ENCODE peak calls at places on chromosome 21, in eight cellular contexts. M is H1, L is prostate gland, A is stomach, O is Panc1, P is GM23338, E is breast epithelium, H is K562. W is an unnamed sample.
A peak's percentile ranks its signal among the peaks of the same experiment; 100 is the strongest.

GRCh38 chr21:25891596-25891995 is 156.8 kb downstream of the GABPA start:
- DNase-seq in M (no peak), L (no peak), A (no peak), O (no peak), P (no peak), E (no peak), H (no peak), W (no peak)

GRCh38 chr21:46655230-46655629 is 19.8 kb downstream of the PRMT2 start:
- DNase-seq in M (no peak), L (no peak), A (no peak), O (no peak), P (no peak), E (no peak), H (no peak), W (no peak)

GRCh38 chr21:45612096-45613019 is 31.2 kb upstream of the PCBP3 start:
- DNase-seq in M (no peak), L (no peak), A (no peak), O (no peak), P (no peak), E (peak; percentile 36), H (no peak), W (no peak)

GRCh38 chr21:31218830-31219608 is 125.0 kb downstream of the TIAM1 start:
- DNase-seq in M (no peak), L (peak; percentile 63), A (peak; percentile 44), O (no peak), P (no peak), E (no peak), H (no peak), W (no peak)

GRCh38 chr21:22536511-22536910 is 1538.3 kb downstream of the NCAM2 start:
- DNase-seq in M (no peak), L (no peak), A (no peak), O (no peak), P (no peak), E (no peak), H (no peak), W (no peak)

GRCh38 chr21:40714516-40714915 is 132.4 kb downstream of the DSCAM start:
- DNase-seq in M (no peak), L (no peak), A (no peak), O (no peak), P (no peak), E (no peak), H (no peak), W (no peak)

GRCh38 chr21:45829566-45830147 is 151.9 kb upstream of the COL6A1 start:
- DNase-seq in M (peak; percentile 31), L (no peak), A (no peak), O (no peak), P (no peak), E (peak; percentile 43), H (no peak), W (no peak)

GRCh38 chr21:41500354-41500753 is 7.6 kb downstream of the TMPRSS2 start:
- DNase-seq in M (no peak), L (no peak), A (no peak), O (no peak), P (no peak), E (no peak), H (no peak), W (no peak)

GRCh38 chr21:37636152-37636860 is 269.7 kb downstream of the DYRK1A start:
- DNase-seq in M (no peak), L (no peak), A (no peak), O (peak; percentile 50), P (no peak), E (no peak), H (no peak), W (no peak)

GRCh38 chr21:16241500-16241963 is 511.8 kb downstream of the USP25 start:
- DNase-seq in M (peak; percentile 52), L (no peak), A (no peak), O (no peak), P (peak; percentile 61), E (no peak), H (no peak), W (no peak)
- TF ChIP-seq POLR2AphosphoS5 in M (no peak), L (no peak), A (no peak), O (no peak), P (no peak), E (no peak), H (no peak), W (no peak)

GRCh38 chr21:42670058-42670830 is 16.8 kb downstream of the PDE9A start:
- DNase-seq in M (no peak), L (no peak), A (no peak), O (no peak), P (no peak), E (no peak), H (no peak), W (no peak)

GRCh38 chr21:42668193-42668592 is 14.8 kb downstream of the PDE9A start:
- DNase-seq in M (no peak), L (no peak), A (no peak), O (no peak), P (no peak), E (no peak), H (no peak), W (no peak)

GRCh38 chr21:42668620-42669019 is 15.2 kb downstream of the PDE9A start:
- DNase-seq in M (no peak), L (no peak), A (no peak), O (no peak), P (no peak), E (no peak), H (no peak), W (no peak)

GRCh38 chr21:42670884-42671283 is 17.5 kb downstream of the PDE9A start:
- DNase-seq in M (no peak), L (no peak), A (no peak), O (no peak), P (no peak), E (no peak), H (no peak), W (no peak)

DNA sequence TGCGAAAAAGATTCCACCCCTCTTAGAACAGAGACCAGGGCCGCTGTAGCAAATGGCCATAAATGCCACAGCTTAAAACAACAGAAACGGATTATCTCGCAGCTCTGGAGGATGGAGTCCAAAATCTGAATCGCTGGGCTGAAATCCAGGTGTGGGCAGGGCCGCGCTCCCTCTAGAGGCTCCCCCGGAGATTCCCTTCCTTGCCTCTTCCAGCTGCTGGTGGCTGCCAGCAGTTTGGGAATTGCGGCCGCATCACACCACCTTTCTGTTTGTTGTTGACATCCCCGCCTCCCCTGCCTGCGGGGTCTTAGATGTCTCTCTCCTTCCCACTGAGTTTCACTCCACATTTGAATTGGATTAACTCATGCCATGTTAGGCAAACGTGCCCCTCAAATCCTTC is 15.6 kb downstream of the PDE9A start:
- DNase-seq in M (no peak), L (peak; percentile 46), A (no peak), O (no peak), P (peak; percentile 79), E (no peak), H (no peak), W (no peak)
- H3K27ac ChIP-seq in M (no peak overlapping the region), L (no peak overlapping the region), A (no peak overlapping the region), O (no peak overlapping the region), P (peak overlapping the region; percentile 20), E (no peak overlapping the region), H (no peak overlapping the region), W (peak overlapping the region; percentile 13)

GRCh38 chr21:33542640-33543504 is at the start of gene SON:
- DNase-seq in M (peak; percentile 91), L (peak; percentile 99), A (peak; percentile 99), O (peak; percentile 91), P (peak; percentile 99), E (peak; percentile 99), H (peak; percentile 98), W (peak; percentile 99)
- TF ChIP-seq CTCF in M (no peak), L (peak; percentile 4), A (no peak), O (no peak), P (no peak), E (no peak), H (no peak), W (no peak)

GRCh38 chr21:32456497-32456918 is 44.0 kb downstream of the EVA1C start:
- DNase-seq in M (no peak), L (peak; percentile 24), A (no peak), O (no peak), P (no peak), E (no peak), H (no peak), W (no peak)
- TF ChIP-seq POLR2AphosphoS5 in M (no peak), L (peak; percentile 72), A (no peak), O (no peak), P (no peak), E (peak; percentile 77), H (no peak), W (peak; percentile 79)

DNA sequence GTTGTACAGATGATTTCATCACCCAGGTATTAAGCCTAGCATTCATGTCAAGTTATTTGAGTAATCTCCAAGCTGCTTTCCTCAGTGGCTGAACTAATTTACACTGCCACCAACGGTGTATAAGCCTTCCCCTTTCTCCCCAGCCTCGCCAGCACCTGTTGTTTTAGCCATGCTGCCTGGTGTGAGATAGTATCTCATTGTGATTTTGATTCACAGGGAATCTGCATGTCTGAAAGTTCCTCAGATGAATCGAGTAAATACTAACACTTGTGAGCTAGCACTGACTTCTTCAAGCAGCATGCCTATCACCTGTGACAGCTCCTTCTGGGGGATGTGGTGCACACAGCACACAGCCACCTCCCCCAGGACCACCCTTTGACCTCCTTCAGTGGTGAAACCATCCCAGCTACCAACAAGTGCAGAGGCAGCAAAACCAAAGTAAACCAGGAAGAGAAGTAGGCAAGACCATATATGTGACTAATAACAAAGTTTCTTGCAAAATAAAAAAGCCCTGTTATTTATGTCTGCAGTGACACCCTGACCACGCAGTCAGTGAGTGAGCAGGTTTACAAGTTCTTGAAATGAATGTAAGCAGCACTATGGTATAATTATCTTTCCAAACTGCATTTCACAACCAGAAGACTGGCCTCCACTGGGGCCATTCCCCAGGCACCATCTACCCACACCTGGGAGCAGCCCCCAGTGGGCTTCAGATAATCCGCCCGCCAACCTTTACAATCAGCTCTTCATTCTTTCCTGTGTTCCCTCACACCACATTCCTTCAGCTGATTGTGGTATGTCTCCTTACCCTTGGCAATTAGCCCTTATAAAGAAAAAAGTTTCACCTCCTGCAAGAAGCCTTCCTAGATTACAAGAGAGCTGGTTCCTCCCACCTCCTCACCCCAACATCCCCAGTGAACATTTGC is 173.8 kb downstream of the ETS2 start:
- DNase-seq in M (peak; percentile 52), L (no peak), A (no peak), O (no peak), P (peak; percentile 83), E (no peak), H (no peak), W (no peak)
- H3K27ac ChIP-seq in M (peak overlapping the region; percentile 48), L (no peak overlapping the region), A (no peak overlapping the region), O (no peak overlapping the region), P (peak overlapping the region; percentile 85), E (no peak overlapping the region), H (no peak overlapping the region), W (no peak overlapping the region)

GRCh38 chr21:26909972-26910371 is 56.9 kb downstream of the ADAMTS5 start:
- DNase-seq in M (peak; percentile 53), L (no peak), A (no peak), O (no peak), P (peak; percentile 89), E (no peak), H (no peak), W (no peak)
- TF ChIP-seq CTCF in M (peak; percentile 19), L (no peak), A (no peak), O (no peak), P (peak; percentile 49), E (no peak), H (no peak), W (no peak)

W was measured in vagina.